ENCODE peak calls at places on chromosome 11, in four cellular contexts. T, J, U and E are unnamed samples.

GRCh38 chr11:22807855-22808558 is 21.6 kb downstream of the SVIP start:
- DNase-seq in U (no peak), J (no peak), T (no peak), E (no peak)

GRCh38 chr11:33553486-33553885 is 147.1 kb downstream of the C11orf91 start:
- DNase-seq in U (no peak), T (no peak), J (no peak), E (no peak)

GRCh38 chr11:27693398-27693797 is 6.9 kb downstream of the BDNF start:
- DNase-seq in T (no peak), U (no peak), J (no peak), E (no peak)

GRCh38 chr11:72759468-72759867 is 7.3 kb upstream of the ARAP1 start:
- DNase-seq in J (no peak), U (no peak), T (no peak), E (no peak)

GRCh38 chr11:128776434-128777284 is 82.8 kb downstream of the FLI1 start:
- DNase-seq in U (peak; percentile 64), J (peak; percentile 57), T (no peak), E (no peak)

GRCh38 chr11:76325149-76325548 is 55.8 kb downstream of the THAP12 start:
- DNase-seq in T (no peak), U (no peak), J (no peak), E (no peak)

GRCh38 chr11:76523147-76523546 is 78.3 kb downstream of the EMSY start:
- DNase-seq in J (no peak), T (no peak), U (no peak), E (no peak)

GRCh38 chr11:126404367-126404766 is 48.9 kb downstream of the ST3GAL4 start:
- DNase-seq in T (no peak), J (no peak), U (no peak), E (no peak)

GRCh38 chr11:64844330-64845124 is at the start of gene CDC42BPG:
- DNase-seq in U (peak; percentile 76), T (no peak), J (peak; percentile 77), E (peak; percentile 8)

GRCh38 chr11:201936-202335 is 5.3 kb downstream of the BET1L start:
- DNase-seq in U (no peak), T (no peak), J (no peak), E (no peak)

GRCh38 chr11:2099523-2100316 is 39.5 kb downstream of the IGF2 start:
- DNase-seq in J (peak; percentile 29), T (no peak), U (no peak), E (no peak)

GRCh38 chr11:132579686-132580085 is 952.6 kb downstream of the OPCML start:
- DNase-seq in T (no peak), U (no peak), J (no peak), E (no peak)

GRCh38 chr11:104127828-104128227 is 36.1 kb downstream of the PDGFD start:
- DNase-seq in T (no peak), J (no peak), U (no peak), E (no peak)

GRCh38 chr11:103947566-103947919 is 88.9 kb upstream of the DDI1 start:
- DNase-seq in U (no peak), T (no peak), J (no peak), E (no peak)

GRCh38 chr11:46332568-46333128 is 14.6 kb upstream of the DGKZ start:
- DNase-seq in J (peak; percentile 71), U (peak; percentile 67), T (no peak), E (no peak)

GRCh38 chr11:67262731-67263675 is 3.3 kb upstream of the GRK2 start:
- DNase-seq in T (no peak), U (peak; percentile 85), J (peak; percentile 82), E (peak; percentile 79)

GRCh38 chr11:72395993-72396392 is 38.3 kb downstream of the CLPB start:
- DNase-seq in U (no peak), T (no peak), J (no peak), E (no peak)

GRCh38 chr11:2071748-2072385 is 67.3 kb downstream of the IGF2 start:
- DNase-seq in U (no peak), J (no peak), T (no peak), E (no peak)

GRCh38 chr11:81218440-81218839 is 1515.2 kb downstream of the FAM181B start:
- DNase-seq in U (no peak), J (no peak), T (no peak), E (no peak)

GRCh38 chr11:68832476-68833176 is 9.1 kb downstream of the CPT1A start:
- DNase-seq in J (no peak), U (no peak), T (no peak), E (no peak)

GRCh38 chr11:131938321-131938751 is 567.9 kb downstream of the NTM start:
- DNase-seq in T (no peak), U (no peak), J (no peak), E (peak; percentile 73)

GRCh38 chr11:125903753-125904659 is at the start of gene DDX25:
- DNase-seq in J (peak; percentile 45), T (no peak), U (peak; percentile 69), E (no peak)

GRCh38 chr11:121451178-121451981 is 734 bp upstream of the SORL1 start:
- DNase-seq in T (no peak), J (peak; percentile 66), U (no peak), E (no peak)